ENCODE peak calls at places on chromosomes 7 and 10, in seven cellular contexts. One of them, this sample, is unnamed.

GRCh38 chr10:78757542-78757941 is 311.2 kb upstream of the ZMIZ1 start:
- DNase-seq in NCI-H446 treated with DMSO at 0.1 percent for 48 hours: peak; percentile 25
- DNase-seq in sciatic nerve: no peak
- DNase-seq in OCI-M1: no peak
- DNase-seq in HTR-8/SVneo: no peak
- DNase-seq in left ventricle myocardium inferior: no peak
- DNase-seq in choroid plexus epithelial cell: peak; percentile 61
- DNase-seq in this sample: no peak

GRCh38 chr7:30979027-30979426 is 15.3 kb downstream of the GHRHR start:
- DNase-seq in NCI-H446 treated with DMSO at 0.1 percent for 48 hours: no peak
- DNase-seq in choroid plexus epithelial cell: no peak
- DNase-seq in OCI-M1: no peak
- DNase-seq in HTR-8/SVneo: no peak
- DNase-seq in left ventricle myocardium inferior: no peak
- DNase-seq in sciatic nerve: no peak
- DNase-seq in this sample: no peak

GRCh38 chr7:1593091-1593866 is 23.4 kb upstream of the PSMG3 start:
- DNase-seq in sciatic nerve: no peak
- DNase-seq in left ventricle myocardium inferior: no peak
- DNase-seq in NCI-H446 treated with DMSO at 0.1 percent for 48 hours: no peak
- DNase-seq in choroid plexus epithelial cell: peak; percentile 9
- DNase-seq in HTR-8/SVneo: no peak
- DNase-seq in OCI-M1: no peak
- DNase-seq in this sample: no peak

GRCh38 chr7:140326116-140326928 is 72.0 kb downstream of the SLC37A3 start:
- DNase-seq in NCI-H446 treated with DMSO at 0.1 percent for 48 hours: peak; percentile 2
- DNase-seq in HTR-8/SVneo: peak; percentile 67
- DNase-seq in choroid plexus epithelial cell: peak; percentile 85
- DNase-seq in OCI-M1: peak; percentile 72
- DNase-seq in sciatic nerve: peak; percentile 84
- DNase-seq in left ventricle myocardium inferior: peak; percentile 47
- DNase-seq in this sample: peak; percentile 54

GRCh38 chr7:77262311-77262710 is 62.7 kb upstream of the FGL2 start:
- DNase-seq in left ventricle myocardium inferior: no peak
- DNase-seq in sciatic nerve: no peak
- DNase-seq in choroid plexus epithelial cell: no peak
- DNase-seq in OCI-M1: no peak
- DNase-seq in HTR-8/SVneo: no peak
- DNase-seq in NCI-H446 treated with DMSO at 0.1 percent for 48 hours: no peak
- DNase-seq in this sample: no peak

GRCh38 chr7:37084303-37084702 is 360.0 kb upstream of the AOAH start:
- DNase-seq in OCI-M1: peak; percentile 18
- DNase-seq in sciatic nerve: no peak
- DNase-seq in left ventricle myocardium inferior: no peak
- DNase-seq in HTR-8/SVneo: no peak
- DNase-seq in choroid plexus epithelial cell: no peak
- DNase-seq in NCI-H446 treated with DMSO at 0.1 percent for 48 hours: no peak
- DNase-seq in this sample: no peak

GRCh38 chr7:115015619-115016018 is 93.7 kb downstream of the MDFIC start:
- DNase-seq in HTR-8/SVneo: peak; percentile 0
- DNase-seq in choroid plexus epithelial cell: peak; percentile 79
- DNase-seq in sciatic nerve: no peak
- DNase-seq in left ventricle myocardium inferior: no peak
- DNase-seq in OCI-M1: no peak
- DNase-seq in NCI-H446 treated with DMSO at 0.1 percent for 48 hours: no peak
- DNase-seq in this sample: no peak

GRCh38 chr7:18873674-18874341 is 243.6 kb downstream of the TWIST1 start:
- DNase-seq in left ventricle myocardium inferior: no peak
- DNase-seq in NCI-H446 treated with DMSO at 0.1 percent for 48 hours: no peak
- DNase-seq in sciatic nerve: no peak
- DNase-seq in HTR-8/SVneo: peak; percentile 21
- DNase-seq in choroid plexus epithelial cell: peak; percentile 74
- DNase-seq in OCI-M1: no peak
- DNase-seq in this sample: no peak

GRCh38 chr10:10598297-10598696 is 419.4 kb upstream of the CELF2 start:
- DNase-seq in left ventricle myocardium inferior: no peak
- DNase-seq in OCI-M1: no peak
- DNase-seq in HTR-8/SVneo: no peak
- DNase-seq in choroid plexus epithelial cell: no peak
- DNase-seq in NCI-H446 treated with DMSO at 0.1 percent for 48 hours: no peak
- DNase-seq in sciatic nerve: no peak
- DNase-seq in this sample: no peak

GRCh38 chr7:151462306-151462779 is 22.4 kb upstream of the CRYGN start:
- DNase-seq in left ventricle myocardium inferior: no peak
- DNase-seq in HTR-8/SVneo: no peak
- DNase-seq in choroid plexus epithelial cell: no peak
- DNase-seq in OCI-M1: no peak
- DNase-seq in NCI-H446 treated with DMSO at 0.1 percent for 48 hours: no peak
- DNase-seq in sciatic nerve: no peak
- DNase-seq in this sample: no peak

GRCh38 chr10:43126759-43127424 is 11.4 kb upstream of the CSGALNACT2 start:
- DNase-seq in HTR-8/SVneo: no peak
- DNase-seq in left ventricle myocardium inferior: no peak
- DNase-seq in NCI-H446 treated with DMSO at 0.1 percent for 48 hours: no peak
- DNase-seq in OCI-M1: no peak
- DNase-seq in choroid plexus epithelial cell: no peak
- DNase-seq in sciatic nerve: no peak
- DNase-seq in this sample: no peak

GRCh38 chr7:18290223-18290622 is 205.3 kb upstream of the HDAC9 start:
- DNase-seq in left ventricle myocardium inferior: no peak
- DNase-seq in NCI-H446 treated with DMSO at 0.1 percent for 48 hours: no peak
- DNase-seq in sciatic nerve: no peak
- DNase-seq in OCI-M1: peak; percentile 24
- DNase-seq in HTR-8/SVneo: no peak
- DNase-seq in choroid plexus epithelial cell: no peak
- DNase-seq in this sample: no peak

GRCh38 chr10:7027913-7028808 is 382.7 kb downstream of the SFMBT2 start:
- DNase-seq in HTR-8/SVneo: peak; percentile 21
- DNase-seq in left ventricle myocardium inferior: no peak
- DNase-seq in sciatic nerve: no peak
- DNase-seq in choroid plexus epithelial cell: no peak
- DNase-seq in NCI-H446 treated with DMSO at 0.1 percent for 48 hours: no peak
- DNase-seq in OCI-M1: peak; percentile 90
- DNase-seq in this sample: no peak

GRCh38 chr10:47339186-47339735 is 8.9 kb upstream of the RBP3 start:
- DNase-seq in sciatic nerve: no peak
- DNase-seq in choroid plexus epithelial cell: no peak
- DNase-seq in left ventricle myocardium inferior: no peak
- DNase-seq in HTR-8/SVneo: no peak
- DNase-seq in OCI-M1: no peak
- DNase-seq in NCI-H446 treated with DMSO at 0.1 percent for 48 hours: no peak
- DNase-seq in this sample: no peak

GRCh38 chr7:20514364-20514763 is 101.1 kb upstream of the ABCB5 start:
- DNase-seq in HTR-8/SVneo: peak; percentile 18
- DNase-seq in OCI-M1: peak; percentile 47
- DNase-seq in choroid plexus epithelial cell: peak; percentile 24
- DNase-seq in NCI-H446 treated with DMSO at 0.1 percent for 48 hours: peak; percentile 99
- DNase-seq in left ventricle myocardium inferior: peak; percentile 15
- DNase-seq in sciatic nerve: peak; percentile 76
- DNase-seq in this sample: no peak

GRCh38 chr7:605661-606450 is 86.2 kb upstream of the PDGFA start:
- DNase-seq in NCI-H446 treated with DMSO at 0.1 percent for 48 hours: no peak
- DNase-seq in choroid plexus epithelial cell: no peak
- DNase-seq in left ventricle myocardium inferior: no peak
- DNase-seq in OCI-M1: no peak
- DNase-seq in sciatic nerve: no peak
- DNase-seq in HTR-8/SVneo: no peak
- DNase-seq in this sample: no peak

GRCh38 chr10:78301481-78301880 is 267.8 kb downstream of the RPS24 start:
- DNase-seq in NCI-H446 treated with DMSO at 0.1 percent for 48 hours: no peak
- DNase-seq in left ventricle myocardium inferior: no peak
- DNase-seq in choroid plexus epithelial cell: no peak
- DNase-seq in OCI-M1: no peak
- DNase-seq in sciatic nerve: no peak
- DNase-seq in HTR-8/SVneo: no peak
- DNase-seq in this sample: no peak

GRCh38 chr10:117678106-117678505 is 135.6 kb downstream of the EMX2 start:
- DNase-seq in HTR-8/SVneo: no peak
- DNase-seq in sciatic nerve: no peak
- DNase-seq in left ventricle myocardium inferior: no peak
- DNase-seq in NCI-H446 treated with DMSO at 0.1 percent for 48 hours: no peak
- DNase-seq in OCI-M1: no peak
- DNase-seq in choroid plexus epithelial cell: peak; percentile 27
- DNase-seq in this sample: no peak

GRCh38 chr10:35043796-35044344 is 46.3 kb downstream of the CUL2 start:
- DNase-seq in choroid plexus epithelial cell: peak; percentile 67
- DNase-seq in NCI-H446 treated with DMSO at 0.1 percent for 48 hours: no peak
- DNase-seq in HTR-8/SVneo: no peak
- DNase-seq in left ventricle myocardium inferior: no peak
- DNase-seq in OCI-M1: no peak
- DNase-seq in sciatic nerve: no peak
- DNase-seq in this sample: no peak

GRCh38 chr7:100539436-100540006 is 518 bp downstream of the AGFG2 start:
- DNase-seq in NCI-H446 treated with DMSO at 0.1 percent for 48 hours: no peak
- DNase-seq in choroid plexus epithelial cell: no peak
- DNase-seq in left ventricle myocardium inferior: no peak
- DNase-seq in HTR-8/SVneo: no peak
- DNase-seq in OCI-M1: no peak
- DNase-seq in sciatic nerve: no peak
- DNase-seq in this sample: no peak

GRCh38 chr7:1748076-1748750 is 78.1 kb downstream of the ELFN1 start:
- DNase-seq in sciatic nerve: no peak
- DNase-seq in NCI-H446 treated with DMSO at 0.1 percent for 48 hours: no peak
- DNase-seq in OCI-M1: no peak
- DNase-seq in left ventricle myocardium inferior: no peak
- DNase-seq in HTR-8/SVneo: no peak
- DNase-seq in choroid plexus epithelial cell: no peak
- DNase-seq in this sample: no peak

GRCh38 chr10:35079763-35080162 is 10.4 kb downstream of the CUL2 start:
- DNase-seq in sciatic nerve: no peak
- DNase-seq in NCI-H446 treated with DMSO at 0.1 percent for 48 hours: no peak
- DNase-seq in choroid plexus epithelial cell: peak; percentile 79
- DNase-seq in HTR-8/SVneo: peak; percentile 70
- DNase-seq in left ventricle myocardium inferior: no peak
- DNase-seq in OCI-M1: no peak
- DNase-seq in this sample: no peak

GRCh38 chr10:1049425-1049958 is 573 bp upstream of the IDI1 start:
- DNase-seq in OCI-M1: no peak
- DNase-seq in sciatic nerve: no peak
- DNase-seq in NCI-H446 treated with DMSO at 0.1 percent for 48 hours: no peak
- DNase-seq in choroid plexus epithelial cell: peak; percentile 59
- DNase-seq in left ventricle myocardium inferior: no peak
- DNase-seq in HTR-8/SVneo: no peak
- DNase-seq in this sample: peak; percentile 42

GRCh38 chr10:58806970-58807630 is 294.4 kb downstream of the BICC1 start:
- DNase-seq in NCI-H446 treated with DMSO at 0.1 percent for 48 hours: no peak
- DNase-seq in choroid plexus epithelial cell: no peak
- DNase-seq in left ventricle myocardium inferior: no peak
- DNase-seq in HTR-8/SVneo: no peak
- DNase-seq in OCI-M1: no peak
- DNase-seq in sciatic nerve: no peak
- DNase-seq in this sample: no peak

GRCh38 chr7:43385856-43386255 is 197.1 kb upstream of the STK17A start:
- DNase-seq in HTR-8/SVneo: no peak
- DNase-seq in choroid plexus epithelial cell: peak; percentile 19
- DNase-seq in NCI-H446 treated with DMSO at 0.1 percent for 48 hours: no peak
- DNase-seq in sciatic nerve: no peak
- DNase-seq in OCI-M1: no peak
- DNase-seq in left ventricle myocardium inferior: no peak
- DNase-seq in this sample: no peak

GRCh38 chr10:70849582-70850016 is 33.9 kb downstream of the SGPL1 start:
- DNase-seq in HTR-8/SVneo: peak; percentile 46
- DNase-seq in sciatic nerve: no peak
- DNase-seq in left ventricle myocardium inferior: no peak
- DNase-seq in choroid plexus epithelial cell: peak; percentile 83
- DNase-seq in OCI-M1: no peak
- DNase-seq in NCI-H446 treated with DMSO at 0.1 percent for 48 hours: no peak
- DNase-seq in this sample: no peak

GRCh38 chr10:23505797-23506465 is 67.1 kb downstream of the OTUD1 start:
- DNase-seq in choroid plexus epithelial cell: no peak
- DNase-seq in left ventricle myocardium inferior: no peak
- DNase-seq in HTR-8/SVneo: no peak
- DNase-seq in sciatic nerve: no peak
- DNase-seq in NCI-H446 treated with DMSO at 0.1 percent for 48 hours: no peak
- DNase-seq in OCI-M1: peak; percentile 16
- DNase-seq in this sample: no peak

GRCh38 chr7:127897704-127898454 is 133.4 kb downstream of the LRRC4 start:
- DNase-seq in sciatic nerve: no peak
- DNase-seq in choroid plexus epithelial cell: no peak
- DNase-seq in left ventricle myocardium inferior: no peak
- DNase-seq in OCI-M1: no peak
- DNase-seq in HTR-8/SVneo: no peak
- DNase-seq in NCI-H446 treated with DMSO at 0.1 percent for 48 hours: no peak
- DNase-seq in this sample: no peak

GRCh38 chr7:12210179-12211053 is 678 bp upstream of the TMEM106B start:
- DNase-seq in HTR-8/SVneo: peak; percentile 11
- DNase-seq in left ventricle myocardium inferior: peak; percentile 14
- DNase-seq in OCI-M1: no peak
- DNase-seq in NCI-H446 treated with DMSO at 0.1 percent for 48 hours: no peak
- DNase-seq in sciatic nerve: peak; percentile 59
- DNase-seq in choroid plexus epithelial cell: no peak
- DNase-seq in this sample: peak; percentile 8

GRCh38 chr7:145696071-145696470 is 420.5 kb upstream of the CNTNAP2 start:
- DNase-seq in sciatic nerve: no peak
- DNase-seq in left ventricle myocardium inferior: no peak
- DNase-seq in choroid plexus epithelial cell: peak; percentile 2
- DNase-seq in NCI-H446 treated with DMSO at 0.1 percent for 48 hours: no peak
- DNase-seq in OCI-M1: no peak
- DNase-seq in HTR-8/SVneo: no peak
- DNase-seq in this sample: no peak

This sample was measured in B cell.